ENCODE peak calls at places on chromosome 14, in five cellular contexts. P is tibial artery, N is RWPE1, G is SK-N-SH, U is NCI-H1092 treated with DMSO at 0.1 percent for 48 hours. T is an unnamed sample.

GRCh38 chr14:74502236-74503019 is 8.9 kb downstream of the ISCA2 start:
- DNase-seq in P (peak; percentile 18), N (no peak), G (peak; percentile 66), U (no peak), T (no peak)

GRCh38 chr14:64795211-64795610 is 84.5 kb downstream of the SPTB start:
- DNase-seq in P (no peak), N (no peak), G (no peak), U (no peak), T (no peak)

GRCh38 chr14:42671636-42672035 is 1065.0 kb downstream of the LRFN5 start:
- DNase-seq in P (no peak), N (no peak), G (no peak), U (no peak), T (no peak)

GRCh38 chr14:61048640-61049039 is 67.6 kb downstream of the SLC38A6 start:
- DNase-seq in P (peak; percentile 38), N (no peak), G (no peak), U (no peak), T (peak; percentile 11)

GRCh38 chr14:99163446-99163845 is 108.6 kb downstream of the BCL11B start:
- DNase-seq in P (no peak), N (no peak), G (no peak), U (no peak), T (no peak)

GRCh38 chr14:80867798-80868197 is 73.7 kb downstream of the CEP128 start:
- DNase-seq in P (no peak), N (no peak), G (no peak), U (no peak), T (no peak)

GRCh38 chr14:33357225-33358010 is 418.7 kb downstream of the NPAS3 start:
- DNase-seq in P (no peak), N (no peak), G (no peak), U (peak; percentile 29), T (no peak)

GRCh38 chr14:21894003-21894897 is 220.6 kb upstream of the OR4E1 start:
- DNase-seq in P (no peak), N (no peak), G (no peak), U (no peak), T (no peak)

GRCh38 chr14:52640137-52640536 is 55.2 kb downstream of the ERO1A start:
- DNase-seq in P (no peak), N (no peak), G (no peak), U (no peak), T (no peak)

GRCh38 chr14:104390941-104391901 is 188.3 kb upstream of the C14orf180 start:
- DNase-seq in P (peak; percentile 9), N (no peak), G (no peak), U (peak; percentile 51), T (no peak)

GRCh38 chr14:102870994-102871831 is 51.2 kb upstream of the AMN start:
- DNase-seq in P (no peak), N (no peak), G (no peak), U (peak; percentile 72), T (no peak)

GRCh38 chr14:94536836-94537235 is 24.4 kb upstream of the SERPINA4 start:
- DNase-seq in P (no peak), N (no peak), G (no peak), U (no peak), T (no peak)

GRCh38 chr14:93033983-93034670 is 81.6 kb downstream of the ITPK1 start:
- DNase-seq in P (no peak), N (no peak), G (peak; percentile 77), U (no peak), T (no peak)

GRCh38 chr14:92649934-92650545 is 98.4 kb downstream of the LGMN start:
- DNase-seq in P (peak; percentile 74), N (no peak), G (no peak), U (no peak), T (peak; percentile 56)

GRCh38 chr14:42028607-42029006 is 421.9 kb downstream of the LRFN5 start:
- DNase-seq in P (no peak), N (no peak), G (no peak), U (no peak), T (no peak)

GRCh38 chr14:49447725-49448124 is 138.5 kb downstream of the RPS29 start:
- DNase-seq in P (no peak), N (no peak), G (no peak), U (no peak), T (no peak)

GRCh38 chr14:30915596-30915995 is 41.2 kb downstream of the COCH start:
- DNase-seq in P (no peak), N (no peak), G (no peak), U (no peak), T (no peak)

GRCh38 chr14:28119849-28120248 is 646.7 kb upstream of the FOXG1 start:
- DNase-seq in P (no peak), N (no peak), G (no peak), U (no peak), T (no peak)

GRCh38 chr14:104879983-104880565 is 15.0 kb downstream of the CEP170B start:
- DNase-seq in P (no peak), N (no peak), G (no peak), U (no peak), T (peak; percentile 54)

GRCh38 chr14:65072937-65073336 is 29.4 kb downstream of the MAX start:
- DNase-seq in P (no peak), N (no peak), G (no peak), U (no peak), T (no peak)

GRCh38 chr14:29521526-29522137 is 406.0 kb downstream of the PRKD1 start:
- DNase-seq in P (no peak), N (no peak), G (no peak), U (peak; percentile 41), T (no peak)

GRCh38 chr14:31781578-31781977 is 220.4 kb downstream of the NUBPL start:
- DNase-seq in P (no peak), N (no peak), G (no peak), U (peak; percentile 5), T (no peak)

GRCh38 chr14:25943329-25943728 is 654.5 kb downstream of the NOVA1 start:
- DNase-seq in P (no peak), N (no peak), G (no peak), U (no peak), T (no peak)

GRCh38 chr14:20781805-20782204 is 737 bp downstream of the RNASE6 start:
- DNase-seq in P (no peak), N (no peak), G (no peak), U (no peak), T (no peak)

GRCh38 chr14:84003316-84003715 is 1526.6 kb upstream of the FLRT2 start:
- DNase-seq in P (no peak), N (no peak), G (no peak), U (no peak), T (no peak)

GRCh38 chr14:101903111-101903561 is 61.2 kb upstream of the DYNC1H1 start:
- DNase-seq in P (no peak), N (no peak), G (no peak), U (no peak), T (peak; percentile 88)

GRCh38 chr14:48925184-48925583 is 661.0 kb downstream of the RPS29 start:
- DNase-seq in P (no peak), N (no peak), G (no peak), U (no peak), T (no peak)

GRCh38 chr14:102500190-102500661 is 9.3 kb downstream of the ANKRD9 start:
- DNase-seq in P (peak; percentile 66), N (peak; percentile 85), G (no peak), U (no peak), T (peak; percentile 84)

GRCh38 chr14:100187247-100187833 is 27.9 kb upstream of the DEGS2 start:
- DNase-seq in P (no peak), N (no peak), G (no peak), U (no peak), T (no peak)